ENCODE peak calls at places on chromosomes 2 and 18, in seven cellular contexts. B is AG09309, X is pancreas, G is cardiac fibroblast, E is fibroblast of mammary gland, W is choroid plexus epithelial cell, Y is HFF-Myc. P is an unnamed sample.

GRCh38 chr2:70647873-70648481 is 94.4 kb upstream of the TGFA start:
- DNase-seq in X (peak), G (peak), Y (peak), W (peak), E (peak), B (peak), P (peak)

GRCh38 chr2:173898996-173899395 is 66.2 kb downstream of the SP3 start:
- DNase-seq in E (no peak), B (no peak), G (no peak), X (no peak), W (no peak), Y (no peak), P (no peak)

GRCh38 chr2:152134488-152135280 is 35.8 kb upstream of the CACNB4 start:
- DNase-seq in W (peak), B (peak), G (peak), X (no peak), Y (no peak), E (peak), P (peak)

GRCh38 chr2:108288534-108289106 is at the start of gene SULT1C2:
- DNase-seq in X (peak), E (peak), B (no peak), W (peak), G (no peak), Y (no peak), P (no peak)

GRCh38 chr2:174606336-174606735 is 8.7 kb upstream of the WIPF1 start:
- DNase-seq in G (peak), W (peak), B (peak), Y (peak), E (peak), X (no peak), P (peak)

GRCh38 chr2:94956797-94957391 is 68.6 kb upstream of the MAL start:
- DNase-seq in B (no peak), X (peak), E (peak), G (peak), W (peak), Y (peak), P (peak)

GRCh38 chr2:102637358-102637757 is 18.0 kb downstream of the SLC9A2 start:
- DNase-seq in X (no peak), B (no peak), W (no peak), E (no peak), G (no peak), Y (no peak), P (no peak)

GRCh38 chr18:9947248-9947647 is 33.4 kb downstream of the VAPA start:
- DNase-seq in X (no peak), G (no peak), B (no peak), E (no peak), Y (no peak), W (no peak), P (no peak)

GRCh38 chr2:240500561-240501423 is 57.0 kb downstream of the ANKMY1 start:
- DNase-seq in W (no peak), X (peak), B (no peak), G (no peak), E (no peak), Y (no peak), P (no peak)

GRCh38 chr2:35783723-35784122 is 571.9 kb upstream of the CRIM1 start:
- DNase-seq in Y (no peak), E (no peak), W (peak), B (no peak), X (peak), G (no peak), P (no peak)

GRCh38 chr2:26299488-26300092 is 46.4 kb upstream of the SELENOI start:
- DNase-seq in W (peak), Y (no peak), E (peak), B (no peak), X (peak), G (peak), P (peak)

GRCh38 chr2:26298286-26298637 is 47.7 kb upstream of the SELENOI start:
- DNase-seq in B (no peak), W (no peak), E (no peak), G (no peak), X (no peak), Y (no peak), P (no peak)

GRCh38 chr2:26302846-26303245 is 43.1 kb upstream of the SELENOI start:
- DNase-seq in G (no peak), B (no peak), E (no peak), Y (no peak), X (no peak), W (no peak), P (no peak)

GRCh38 chr2:26298638-26299393 is 47.1 kb upstream of the SELENOI start:
- DNase-seq in W (peak), B (no peak), Y (no peak), X (peak), G (peak), E (peak), P (peak)

GRCh38 chr2:26300234-26300641 is 45.7 kb upstream of the SELENOI start:
- DNase-seq in E (peak), B (no peak), W (peak), G (peak), Y (no peak), X (no peak), P (peak)
- H3K4me3 ChIP-seq in E (no peak), B (no peak), W (peak), G (peak), Y (peak), X (peak), P (peak)

DNA sequence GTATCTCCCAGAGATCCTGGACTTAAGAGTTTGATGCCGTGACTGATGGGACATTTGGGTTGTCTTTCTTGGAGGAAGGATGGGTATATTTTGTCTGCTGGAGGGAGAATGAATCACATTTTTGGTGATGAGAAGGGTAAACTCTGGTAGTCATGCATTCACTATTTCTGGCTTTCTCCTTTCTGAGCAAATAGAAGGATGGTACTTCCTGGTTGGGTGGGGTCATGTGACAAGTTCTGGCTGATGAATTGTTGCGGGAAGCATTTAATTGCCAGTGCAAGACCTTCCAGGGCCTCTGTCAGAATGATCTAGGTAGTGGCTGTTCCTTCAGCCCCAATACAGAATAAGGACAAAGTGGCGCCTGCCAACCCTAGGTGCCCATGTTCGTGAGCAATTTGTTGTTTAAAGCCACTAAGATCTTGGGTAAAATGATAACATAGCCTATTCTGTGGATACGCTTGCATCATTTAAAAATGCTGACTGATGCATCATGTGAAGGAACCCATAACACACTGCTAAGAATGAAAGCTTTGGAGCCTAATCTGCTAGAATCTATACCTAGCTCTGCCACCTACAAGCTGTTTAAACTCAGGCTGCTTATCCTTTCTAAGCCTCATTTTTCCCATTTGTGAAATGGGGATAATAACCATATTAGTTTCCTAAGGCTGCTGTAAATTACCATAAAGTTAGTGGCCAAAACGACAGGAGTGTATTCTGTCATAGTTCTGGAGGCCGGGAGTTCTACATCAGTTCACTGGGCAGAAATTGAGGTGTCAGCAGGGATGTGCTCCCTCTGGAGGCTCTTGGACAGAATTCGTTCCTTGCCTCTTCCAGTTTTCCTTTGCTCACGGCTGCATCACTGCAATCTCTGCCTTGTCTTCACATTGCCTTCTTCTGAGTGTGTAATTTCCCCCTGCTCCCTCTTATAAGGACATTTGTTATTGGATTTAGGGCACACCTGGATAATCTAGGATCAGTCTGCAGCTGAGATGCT is 281.3 kb downstream of the AGPS start:
- DNase-seq in B (no peak), W (peak), G (no peak), Y (no peak), X (no peak), E (peak), P (no peak)
- TF ChIP-seq CTCF in B (no peak), W (peak), G (peak), Y (peak), X (no peak), E (peak), P (peak)

DNA sequence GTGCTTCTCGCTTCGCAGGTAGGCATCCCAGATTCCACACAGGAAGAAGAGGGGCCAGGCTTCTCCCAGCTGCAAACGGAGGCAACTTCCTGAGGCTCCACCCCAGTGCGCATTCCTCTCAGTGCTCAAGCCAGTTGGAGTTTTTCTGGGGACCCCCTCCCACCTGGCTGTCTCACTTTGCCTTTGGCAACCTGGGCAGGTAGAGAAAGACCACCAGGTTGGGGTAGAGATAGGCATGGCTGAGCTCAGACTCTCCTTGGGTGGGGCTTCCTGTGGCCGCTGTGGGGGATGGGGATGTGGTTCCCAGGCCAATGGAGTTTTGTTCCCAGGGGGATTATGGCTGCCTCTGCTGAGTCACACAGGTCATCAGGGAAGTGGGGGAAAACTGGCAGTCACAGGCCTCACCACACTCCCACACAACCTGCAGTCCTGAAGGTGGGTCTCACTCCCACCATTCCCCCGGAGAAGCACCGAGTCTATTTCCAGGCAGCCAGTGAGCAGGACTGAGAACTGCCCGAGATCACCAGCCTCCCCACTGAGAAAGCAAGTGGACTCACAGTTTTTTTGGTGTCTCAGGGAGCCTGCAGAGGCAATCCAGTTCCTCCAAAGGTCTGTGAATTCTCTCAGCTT is 38.1 kb downstream of the SLC39A10 start:
- DNase-seq in W (peak), G (no peak), Y (no peak), X (no peak), B (no peak), E (no peak), P (no peak)
- H3K4me3 ChIP-seq in W (no peak), G (no peak), Y (no peak), X (no peak), B (no peak), E (no peak), P (no peak)

GRCh38 chr2:15796543-15796942 is 143.8 kb upstream of the MYCN start:
- DNase-seq in X (no peak), B (no peak), Y (no peak), W (no peak), E (no peak), G (no peak), P (no peak)

GRCh38 chr2:15797946-15798281 is 142.4 kb upstream of the MYCN start:
- DNase-seq in E (no peak), B (no peak), W (no peak), Y (no peak), G (no peak), X (no peak), P (no peak)

GRCh38 chr2:15798716-15799431 is 141.5 kb upstream of the MYCN start:
- DNase-seq in X (no peak), E (no peak), Y (no peak), B (no peak), G (no peak), W (no peak), P (no peak)

GRCh38 chr2:15795426-15795825 is 144.9 kb upstream of the MYCN start:
- DNase-seq in E (peak), G (peak), Y (peak), W (no peak), X (no peak), B (no peak), P (no peak)

GRCh38 chr2:15797231-15797945 is 143.0 kb upstream of the MYCN start:
- DNase-seq in W (no peak), E (no peak), X (no peak), B (no peak), Y (no peak), G (no peak), P (no peak)
- TF ChIP-seq CTCF in W (no peak), E (no peak), X (no peak), B (no peak), Y (no peak), G (no peak), P (no peak)

GRCh38 chr2:177887722-177888121 is 184.9 kb downstream of the PDE11A start:
- DNase-seq in G (no peak), B (no peak), E (no peak), Y (no peak), X (no peak), W (no peak), P (no peak)

GRCh38 chr2:177888581-177888980 is 184.0 kb downstream of the PDE11A start:
- DNase-seq in X (no peak), E (no peak), W (no peak), G (no peak), B (no peak), Y (no peak), P (no peak)

GRCh38 chr2:177886824-177887223 is 185.8 kb downstream of the PDE11A start:
- DNase-seq in G (no peak), W (no peak), B (no peak), X (no peak), E (no peak), Y (no peak), P (no peak)

GRCh38 chr2:177891533-177891932 is 181.0 kb downstream of the PDE11A start:
- DNase-seq in G (no peak), B (no peak), W (no peak), Y (no peak), X (no peak), E (no peak), P (no peak)

DNA sequence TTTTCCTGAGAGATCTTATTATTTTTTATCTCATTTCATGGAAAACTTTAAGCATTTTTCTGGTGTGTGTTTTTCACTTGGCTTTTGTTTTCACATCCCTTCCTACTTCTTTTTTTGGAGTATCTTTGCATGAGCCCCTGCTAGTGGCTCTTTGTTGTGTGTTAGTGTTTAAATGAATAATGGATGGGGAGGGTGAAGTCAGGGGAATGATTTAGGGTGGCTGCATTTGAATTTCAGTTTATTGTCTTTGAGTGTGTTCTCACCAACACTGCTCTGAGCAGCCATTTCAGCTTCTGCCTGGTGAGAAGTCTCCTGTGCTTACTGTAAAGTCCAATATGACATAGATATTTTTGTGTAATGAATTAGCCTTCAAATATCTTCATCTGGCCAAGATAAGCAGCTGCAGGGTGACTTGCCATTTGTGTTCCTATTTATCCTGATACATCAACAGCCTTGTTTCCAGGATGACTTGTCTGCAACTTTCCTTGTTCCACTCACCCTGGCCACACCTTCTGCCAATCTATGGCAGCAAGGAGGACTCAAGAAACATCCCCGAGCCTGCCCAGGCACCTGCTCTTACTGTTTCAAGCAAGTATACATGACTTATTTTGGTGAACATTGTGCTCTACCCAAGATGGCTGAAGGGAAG is 182.6 kb downstream of the PDE11A start:
- DNase-seq in W (no peak), Y (no peak), B (no peak), G (no peak), E (no peak), X (no peak), P (no peak)
- H3K4me3 ChIP-seq in W (no peak), Y (no peak), B (no peak), G (no peak), E (no peak), X (no peak), P (no peak)

DNA sequence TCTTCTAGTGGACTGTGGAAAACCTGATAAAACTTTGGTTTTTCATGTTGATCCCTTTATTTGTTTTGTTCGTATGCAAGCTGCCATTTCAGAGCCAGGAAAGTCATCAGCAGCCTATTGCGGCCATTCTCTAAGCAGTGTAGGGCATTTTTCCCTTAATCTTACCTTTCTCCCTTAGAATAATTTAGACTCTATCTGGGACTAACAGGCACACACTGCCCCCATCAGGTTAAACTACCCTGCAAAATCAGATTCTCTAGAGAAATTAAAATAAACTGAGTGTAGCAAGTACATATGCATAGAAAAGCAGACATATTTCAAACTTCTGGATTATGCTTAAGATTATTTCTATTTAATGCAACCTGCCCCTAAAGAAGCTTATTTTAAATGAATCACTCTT is 347.4 kb downstream of the METTL4 start:
- DNase-seq in W (peak), Y (peak), E (peak), B (no peak), G (peak), X (peak), P (peak)
- TF ChIP-seq CTCF in W (peak), Y (peak), E (peak), B (peak), G (peak), X (no peak), P (peak)

DNA sequence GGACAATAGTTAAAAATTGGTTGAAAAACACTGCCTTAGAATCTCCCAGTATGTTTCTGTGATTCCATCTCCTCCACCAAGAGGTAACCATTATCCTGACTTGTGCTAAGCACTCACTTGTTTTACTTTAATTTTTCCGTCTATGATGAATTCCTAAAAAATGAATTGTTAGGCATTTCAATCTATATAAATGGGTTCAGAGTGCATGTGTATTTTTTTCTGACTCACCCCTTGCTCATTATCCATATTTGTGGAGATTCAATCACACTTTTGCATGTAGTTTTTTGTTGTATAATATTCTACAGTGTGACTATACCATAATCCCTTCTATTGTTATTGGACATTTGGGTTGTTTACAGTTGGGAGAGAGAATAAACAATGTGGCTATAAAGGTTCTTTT is 1.3 kb downstream of the NDUFB3 start:
- DNase-seq in B (no peak), G (no peak), Y (no peak), W (no peak), E (no peak), X (no peak), P (no peak)
- H3K4me3 ChIP-seq in B (no peak), G (no peak), Y (peak), W (no peak), E (no peak), X (no peak), P (peak)

P was measured in fibroblast of villous mesenchyme.